ENCODE peak calls at places on chromosomes 1 and 21, in eight cellular contexts. One of them, this sample, is unnamed. For H3K4me1, the result is how much of the 10 kb centered on the place peaks cover.

GRCh38 chr1:55702064-55702463 is 486.9 kb upstream of the USP24 start:
- DNase-seq in adrenal gland: no peak
- DNase-seq in HCT116: peak
- DNase-seq in breast epithelium: no peak
- DNase-seq in sigmoid colon: no peak
- DNase-seq in esophagus squamous epithelium: no peak
- DNase-seq in transverse colon: no peak
- DNase-seq in tibial nerve: no peak
- DNase-seq in this sample: no peak

GRCh38 chr1:59027176-59027575 is 243.3 kb upstream of the JUN start:
- DNase-seq in transverse colon: no peak
- DNase-seq in tibial nerve: no peak
- DNase-seq in HCT116: no peak
- DNase-seq in esophagus squamous epithelium: no peak
- DNase-seq in sigmoid colon: no peak
- DNase-seq in breast epithelium: no peak
- DNase-seq in adrenal gland: no peak
- DNase-seq in this sample: no peak

GRCh38 chr21:35268261-35268660 is 219.2 kb upstream of the RUNX1 start:
- DNase-seq in esophagus squamous epithelium: no peak
- DNase-seq in transverse colon: no peak
- DNase-seq in HCT116: no peak
- DNase-seq in breast epithelium: no peak
- DNase-seq in adrenal gland: no peak
- DNase-seq in sigmoid colon: no peak
- DNase-seq in tibial nerve: no peak
- DNase-seq in this sample: no peak

GRCh38 chr1:39701092-39701460 is 9.8 kb upstream of the HPCAL4 start:
- DNase-seq in tibial nerve: peak
- DNase-seq in sigmoid colon: no peak
- DNase-seq in HCT116: no peak
- DNase-seq in adrenal gland: peak
- DNase-seq in esophagus squamous epithelium: no peak
- DNase-seq in transverse colon: no peak
- DNase-seq in breast epithelium: no peak
- DNase-seq in this sample: peak

GRCh38 chr1:203669739-203670138 is 43.1 kb downstream of the ATP2B4 start:
- DNase-seq in esophagus squamous epithelium: no peak
- DNase-seq in adrenal gland: no peak
- DNase-seq in sigmoid colon: no peak
- DNase-seq in transverse colon: no peak
- DNase-seq in tibial nerve: no peak
- DNase-seq in HCT116: peak
- DNase-seq in breast epithelium: no peak
- DNase-seq in this sample: no peak

GRCh38 chr1:160993544-160993943 is 27.4 kb downstream of the F11R start:
- DNase-seq in sigmoid colon: no peak
- DNase-seq in adrenal gland: peak
- DNase-seq in esophagus squamous epithelium: no peak
- DNase-seq in tibial nerve: no peak
- DNase-seq in breast epithelium: no peak
- DNase-seq in transverse colon: no peak
- DNase-seq in HCT116: no peak
- DNase-seq in this sample: no peak

GRCh38 chr1:183318433-183318832 is 99.7 kb downstream of the NMNAT2 start:
- DNase-seq in HCT116: no peak
- DNase-seq in esophagus squamous epithelium: no peak
- DNase-seq in sigmoid colon: peak
- DNase-seq in breast epithelium: peak
- DNase-seq in tibial nerve: peak
- DNase-seq in transverse colon: peak
- DNase-seq in adrenal gland: peak
- DNase-seq in this sample: peak

GRCh38 chr1:165313906-165314305 is 42.6 kb downstream of the LMX1A start:
- DNase-seq in esophagus squamous epithelium: no peak
- DNase-seq in transverse colon: no peak
- DNase-seq in adrenal gland: no peak
- DNase-seq in sigmoid colon: no peak
- DNase-seq in HCT116: no peak
- DNase-seq in breast epithelium: no peak
- DNase-seq in tibial nerve: no peak
- DNase-seq in this sample: no peak

GRCh38 chr21:17738171-17738953 is 80.8 kb downstream of the C21orf91 start:
- DNase-seq in transverse colon: peak
- DNase-seq in esophagus squamous epithelium: no peak
- DNase-seq in sigmoid colon: no peak
- DNase-seq in breast epithelium: peak
- DNase-seq in adrenal gland: no peak
- DNase-seq in HCT116: no peak
- DNase-seq in tibial nerve: no peak
- DNase-seq in this sample: no peak

GRCh38 chr1:240350910-240351331 is 259.2 kb downstream of the FMN2 start:
- DNase-seq in adrenal gland: no peak
- DNase-seq in HCT116: no peak
- DNase-seq in esophagus squamous epithelium: no peak
- DNase-seq in breast epithelium: no peak
- DNase-seq in transverse colon: no peak
- DNase-seq in tibial nerve: no peak
- DNase-seq in sigmoid colon: no peak
- DNase-seq in this sample: no peak

GRCh38 chr1:3775498-3776230 is 3.1 kb downstream of the SMIM1 start:
- DNase-seq in esophagus squamous epithelium: no peak
- DNase-seq in breast epithelium: no peak
- DNase-seq in adrenal gland: peak
- DNase-seq in HCT116: peak
- DNase-seq in transverse colon: peak
- DNase-seq in tibial nerve: no peak
- DNase-seq in sigmoid colon: no peak
- DNase-seq in this sample: peak

GRCh38 chr1:178143730-178144343 is 49.9 kb downstream of the RASAL2 start:
- DNase-seq in breast epithelium: no peak
- DNase-seq in HCT116: no peak
- DNase-seq in tibial nerve: no peak
- DNase-seq in adrenal gland: no peak
- DNase-seq in transverse colon: no peak
- DNase-seq in sigmoid colon: no peak
- DNase-seq in esophagus squamous epithelium: no peak
- DNase-seq in this sample: no peak

GRCh38 chr1:24535021-24535424 is 20.9 kb upstream of the NCMAP start:
- DNase-seq in sigmoid colon: no peak
- DNase-seq in tibial nerve: no peak
- DNase-seq in esophagus squamous epithelium: no peak
- DNase-seq in adrenal gland: no peak
- DNase-seq in transverse colon: peak
- DNase-seq in breast epithelium: no peak
- DNase-seq in HCT116: no peak
- DNase-seq in this sample: no peak

GRCh38 chr1:7315946-7316345 is 455.1 kb upstream of the VAMP3 start:
- DNase-seq in HCT116: no peak
- DNase-seq in sigmoid colon: no peak
- DNase-seq in tibial nerve: no peak
- DNase-seq in adrenal gland: no peak
- DNase-seq in esophagus squamous epithelium: no peak
- DNase-seq in transverse colon: no peak
- DNase-seq in breast epithelium: no peak
- DNase-seq in this sample: no peak

GRCh38 chr1:20698195-20698910 is 19.5 kb downstream of the KIF17 start:
- DNase-seq in transverse colon: no peak
- DNase-seq in HCT116: no peak
- DNase-seq in breast epithelium: no peak
- DNase-seq in tibial nerve: no peak
- DNase-seq in sigmoid colon: no peak
- DNase-seq in esophagus squamous epithelium: no peak
- DNase-seq in adrenal gland: no peak
- DNase-seq in this sample: no peak

GRCh38 chr21:29449306-29449940 is 150.7 kb downstream of the BACH1 start:
- DNase-seq in adrenal gland: no peak
- DNase-seq in breast epithelium: no peak
- DNase-seq in HCT116: no peak
- DNase-seq in transverse colon: no peak
- DNase-seq in sigmoid colon: no peak
- DNase-seq in esophagus squamous epithelium: no peak
- DNase-seq in tibial nerve: no peak
- DNase-seq in this sample: no peak

GRCh38 chr1:150560011-150560438 is 10.8 kb downstream of the ADAMTSL4 start:
- DNase-seq in transverse colon: peak
- DNase-seq in breast epithelium: peak
- DNase-seq in HCT116: peak
- DNase-seq in sigmoid colon: peak
- DNase-seq in adrenal gland: peak
- DNase-seq in tibial nerve: peak
- DNase-seq in esophagus squamous epithelium: no peak
- DNase-seq in this sample: peak

GRCh38 chr1:63068626-63069025 is 253.7 kb upstream of the FOXD3 start:
- DNase-seq in transverse colon: no peak
- DNase-seq in HCT116: no peak
- DNase-seq in breast epithelium: no peak
- DNase-seq in sigmoid colon: no peak
- DNase-seq in esophagus squamous epithelium: no peak
- DNase-seq in tibial nerve: no peak
- DNase-seq in adrenal gland: no peak
- DNase-seq in this sample: no peak

GRCh38 chr1:177568702-177569101 is 397.9 kb downstream of the BRINP2 start:
- DNase-seq in esophagus squamous epithelium: no peak
- DNase-seq in tibial nerve: no peak
- DNase-seq in sigmoid colon: no peak
- DNase-seq in breast epithelium: no peak
- DNase-seq in HCT116: no peak
- DNase-seq in transverse colon: no peak
- DNase-seq in adrenal gland: no peak
- DNase-seq in this sample: no peak

GRCh38 chr1:9004731-9005708 is 21.2 kb downstream of the SLC2A7 start:
- DNase-seq in sigmoid colon: peak
- DNase-seq in transverse colon: peak
- DNase-seq in esophagus squamous epithelium: peak
- DNase-seq in breast epithelium: peak
- DNase-seq in HCT116: peak
- DNase-seq in tibial nerve: peak
- DNase-seq in adrenal gland: peak
- DNase-seq in this sample: peak

DNA sequence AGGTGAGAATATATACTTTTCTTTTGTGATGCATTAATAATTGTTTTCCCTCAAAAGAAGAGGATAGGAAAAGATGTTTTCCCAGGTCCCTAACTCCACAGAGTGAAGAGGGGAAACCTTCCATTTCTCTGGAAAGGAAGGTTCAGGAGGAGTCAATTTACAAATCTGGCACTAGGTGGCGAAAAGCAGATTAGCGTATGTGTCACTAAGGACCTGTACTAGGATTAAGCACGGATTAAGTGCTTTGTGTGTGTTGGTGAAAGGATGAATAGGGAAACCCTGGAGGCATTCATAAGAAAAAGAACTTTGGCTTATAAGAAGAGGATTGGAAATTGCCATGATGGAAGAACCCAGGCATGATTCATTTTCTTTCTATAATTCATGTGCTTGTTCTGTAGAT is 410.1 kb upstream of the PLXNA2 start:
- DNase-seq in esophagus squamous epithelium: no peak
- DNase-seq in breast epithelium: no peak
- DNase-seq in transverse colon: no peak
- DNase-seq in adrenal gland: no peak
- DNase-seq in tibial nerve: no peak
- DNase-seq in HCT116: peak
- DNase-seq in sigmoid colon: no peak
- DNase-seq in this sample: no peak
- TF ChIP-seq CTCF in esophagus squamous epithelium: peak
- TF ChIP-seq CTCF in breast epithelium: no peak
- TF ChIP-seq CTCF in transverse colon: peak
- TF ChIP-seq CTCF in adrenal gland: no peak
- TF ChIP-seq CTCF in tibial nerve: no peak
- TF ChIP-seq CTCF in HCT116: peak
- TF ChIP-seq CTCF in sigmoid colon: no peak
- TF ChIP-seq CTCF in this sample: peak

GRCh38 chr1:234772345-234773147 is 162.6 kb upstream of the IRF2BP2 start:
- DNase-seq in tibial nerve: no peak
- DNase-seq in adrenal gland: peak
- DNase-seq in esophagus squamous epithelium: peak
- DNase-seq in HCT116: peak
- DNase-seq in breast epithelium: peak
- DNase-seq in sigmoid colon: peak
- DNase-seq in transverse colon: peak
- DNase-seq in this sample: peak
- TF ChIP-seq POLR2A in tibial nerve: no peak
- TF ChIP-seq POLR2A in adrenal gland: no peak
- TF ChIP-seq POLR2A in esophagus squamous epithelium: no peak
- TF ChIP-seq POLR2A in HCT116: no peak
- TF ChIP-seq POLR2A in breast epithelium: no peak
- TF ChIP-seq POLR2A in sigmoid colon: no peak
- TF ChIP-seq POLR2A in transverse colon: peak
- TF ChIP-seq POLR2A in this sample: no peak

DNA sequence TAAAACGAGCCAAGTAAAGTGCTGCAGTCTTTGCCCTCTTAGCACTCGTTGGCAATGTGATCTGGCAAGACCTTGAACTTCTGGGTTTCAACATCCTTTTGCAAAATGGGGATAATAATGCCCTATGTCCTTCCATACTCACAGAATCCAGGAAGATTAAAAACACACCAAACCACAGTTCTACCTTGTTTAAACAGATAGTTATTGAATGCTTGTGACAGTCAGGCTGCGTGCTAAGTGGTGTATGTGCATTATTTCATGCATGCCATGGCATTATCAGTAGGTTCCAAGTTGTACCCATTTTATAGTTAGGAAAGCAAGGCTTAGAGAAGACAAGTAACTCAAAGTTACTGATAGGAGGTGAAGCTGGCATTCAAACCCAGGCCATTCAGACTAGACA is 308.6 kb upstream of the PROX1 start:
- DNase-seq in sigmoid colon: no peak
- DNase-seq in breast epithelium: no peak
- DNase-seq in transverse colon: no peak
- DNase-seq in esophagus squamous epithelium: no peak
- DNase-seq in HCT116: no peak
- DNase-seq in adrenal gland: no peak
- DNase-seq in tibial nerve: no peak
- DNase-seq in this sample: no peak
- H3K4me1 ChIP-seq in sigmoid colon: under half
- H3K4me1 ChIP-seq in breast epithelium: under half
- H3K4me1 ChIP-seq in transverse colon: under half
- H3K4me1 ChIP-seq in esophagus squamous epithelium: under half
- H3K4me1 ChIP-seq in HCT116: under half
- H3K4me1 ChIP-seq in adrenal gland: under half
- H3K4me1 ChIP-seq in tibial nerve: under half
- H3K4me1 ChIP-seq in this sample: under half

DNA sequence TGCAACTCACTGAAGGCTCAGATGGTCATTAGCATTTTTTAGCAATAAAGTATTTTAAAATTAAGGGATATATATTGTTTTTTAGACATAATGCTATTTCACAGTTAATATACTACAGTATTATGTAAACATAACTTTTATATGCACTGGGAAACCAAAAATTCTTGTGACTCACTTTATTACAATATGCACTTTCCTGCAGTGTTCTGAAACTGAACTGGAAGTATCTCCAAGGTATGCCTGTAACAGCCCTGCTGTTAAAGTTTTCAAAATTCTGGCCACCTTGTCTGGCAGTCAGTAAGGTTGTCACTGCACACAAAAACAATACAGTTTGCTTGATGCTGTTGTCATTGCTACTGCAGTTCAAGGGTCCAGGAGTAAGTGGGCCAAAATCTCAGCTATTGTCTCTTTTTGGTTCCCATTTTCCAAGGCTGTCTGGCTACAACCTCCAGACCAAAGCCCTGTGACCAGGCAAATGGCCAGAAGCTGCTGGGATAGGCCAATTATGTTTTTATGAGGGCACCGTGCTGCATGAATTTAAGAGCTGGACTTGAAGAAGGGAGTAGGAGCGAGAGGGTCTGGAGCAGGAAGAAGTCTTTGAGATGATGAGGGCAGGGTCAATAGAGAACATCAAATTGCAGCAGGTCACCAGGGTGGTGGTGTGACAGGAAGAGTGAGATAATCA is 82.4 kb upstream of the CACHD1 start:
- DNase-seq in HCT116: no peak
- DNase-seq in esophagus squamous epithelium: no peak
- DNase-seq in sigmoid colon: no peak
- DNase-seq in transverse colon: no peak
- DNase-seq in adrenal gland: peak
- DNase-seq in breast epithelium: no peak
- DNase-seq in tibial nerve: no peak
- DNase-seq in this sample: no peak
- TF ChIP-seq CTCF in HCT116: no peak
- TF ChIP-seq CTCF in esophagus squamous epithelium: no peak
- TF ChIP-seq CTCF in sigmoid colon: no peak
- TF ChIP-seq CTCF in transverse colon: no peak
- TF ChIP-seq CTCF in adrenal gland: no peak
- TF ChIP-seq CTCF in breast epithelium: no peak
- TF ChIP-seq CTCF in tibial nerve: no peak
- TF ChIP-seq CTCF in this sample: no peak

This sample was measured in right lobe of liver.